ENCODE peak calls at places on chromosome 7, in six cellular contexts. Q is hippocampal formation; J is AML-193; I is EL; D is activated CD4-positive, CD25-positive, alpha-beta regulatory T cell treated with anti-CD3 and anti-CD28 coated beads, Interleukin-2, amount 50 U/mL, for 16 hours; W is aorta. U is an unnamed sample.

GRCh38 chr7:29620531-29620930 is 56.9 kb downstream of the PRR15 start:
- DNase-seq in Q (no peak), J (no peak), I (no peak), D (no peak), W (no peak), U (no peak)

GRCh38 chr7:101185258-101185839 is 5.3 kb upstream of the NAT16 start:
- DNase-seq in Q (no peak), J (no peak), I (peak), D (no peak), W (no peak), U (no peak)

GRCh38 chr7:232571-233455 is 40.4 kb downstream of the FAM20C start:
- DNase-seq in Q (no peak), J (no peak), I (peak), D (no peak), W (peak), U (no peak)

GRCh38 chr7:43537765-43538403 is 45.0 kb upstream of the STK17A start:
- DNase-seq in Q (no peak), J (no peak), I (peak), D (no peak), W (no peak), U (no peak)

GRCh38 chr7:100022621-100023020 is 7.2 kb downstream of the ZKSCAN1 start:
- DNase-seq in Q (no peak), J (no peak), I (no peak), D (no peak), W (no peak), U (no peak)

GRCh38 chr7:104625956-104626355 is 297.6 kb downstream of the LHFPL3 start:
- DNase-seq in Q (no peak), J (no peak), I (peak), D (no peak), W (no peak), U (no peak)

GRCh38 chr7:117186631-117187030 is 136.2 kb downstream of the WNT2 start:
- DNase-seq in Q (no peak), J (no peak), I (no peak), D (no peak), W (no peak), U (no peak)

GRCh38 chr7:57403601-57404342 is 46.2 kb upstream of the ZNF716 start:
- DNase-seq in Q (peak), J (no peak), I (no peak), D (no peak), W (no peak), U (peak)

GRCh38 chr7:91151916-91152315 is 112.3 kb upstream of the FZD1 start:
- DNase-seq in Q (no peak), J (no peak), I (no peak), D (no peak), W (no peak), U (no peak)

GRCh38 chr7:155371884-155372781 is 74.5 kb downstream of the INSIG1 start:
- DNase-seq in Q (no peak), J (no peak), I (no peak), D (no peak), W (peak), U (peak)

GRCh38 chr7:30844916-30845315 is 66.7 kb upstream of the AQP1 start:
- DNase-seq in Q (no peak), J (no peak), I (no peak), D (no peak), W (peak), U (no peak)

GRCh38 chr7:15007507-15007906 is 105.0 kb upstream of the DGKB start:
- DNase-seq in Q (no peak), J (peak), I (peak), D (no peak), W (no peak), U (no peak)

GRCh38 chr7:7110706-7111105 is 71.6 kb upstream of the C1GALT1 start:
- DNase-seq in Q (no peak), J (no peak), I (no peak), D (no peak), W (no peak), U (no peak)

GRCh38 chr7:77459311-77459726 is 43.2 kb upstream of the GSAP start:
- DNase-seq in Q (no peak), J (no peak), I (no peak), D (no peak), W (no peak), U (no peak)

GRCh38 chr7:124322561-124322960 is 289.7 kb upstream of the TMEM229A start:
- DNase-seq in Q (no peak), J (no peak), I (peak), D (no peak), W (no peak), U (no peak)

GRCh38 chr7:154415709-154416399 is 363.7 kb downstream of the DPP6 start:
- DNase-seq in Q (no peak), J (no peak), I (no peak), D (no peak), W (no peak), U (no peak)

GRCh38 chr7:20264623-20265022 is 47.4 kb upstream of the MACC1 start:
- DNase-seq in Q (no peak), J (no peak), I (no peak), D (no peak), W (no peak), U (no peak)

GRCh38 chr7:34087892-34088891 is 182.9 kb downstream of the BMPER start:
- DNase-seq in Q (no peak), J (no peak), I (peak), D (no peak), W (no peak), U (no peak)

GRCh38 chr7:68929712-68930395 is 668.4 kb upstream of the AUTS2 start:
- DNase-seq in Q (no peak), J (no peak), I (no peak), D (no peak), W (no peak), U (no peak)

GRCh38 chr7:85287126-85287825 is 100.4 kb upstream of the SEMA3D start:
- DNase-seq in Q (no peak), J (no peak), I (peak), D (no peak), W (no peak), U (no peak)

U was measured in kidney.